ENCODE peak calls at places on chromosomes 2 and 18, in six cellular contexts. One of them, this sample, is unnamed.

GRCh38 chr18:70249118-70249517 is 39.7 kb upstream of the SOCS6 start:
- DNase-seq in uterus: no peak
- DNase-seq in neural progenitor cell: no peak
- DNase-seq in psoas muscle: no peak
- DNase-seq in astrocyte of the spinal cord: peak; percentile 18
- DNase-seq in IMR-90: peak; percentile 61
- DNase-seq in this sample: no peak

GRCh38 chr18:47944972-47945843 is 14.7 kb upstream of the SMAD2 start:
- DNase-seq in uterus: no peak
- DNase-seq in neural progenitor cell: no peak
- DNase-seq in psoas muscle: no peak
- DNase-seq in astrocyte of the spinal cord: peak; percentile 51
- DNase-seq in IMR-90: peak; percentile 25
- DNase-seq in this sample: no peak

GRCh38 chr18:70127307-70127828 is 78.1 kb downstream of the RTTN start:
- DNase-seq in uterus: no peak
- DNase-seq in neural progenitor cell: no peak
- DNase-seq in psoas muscle: no peak
- DNase-seq in astrocyte of the spinal cord: no peak
- DNase-seq in IMR-90: no peak
- DNase-seq in this sample: no peak

GRCh38 chr2:227890495-227891079 is 19.2 kb downstream of the DAW1 start:
- DNase-seq in uterus: no peak
- DNase-seq in neural progenitor cell: peak; percentile 69
- DNase-seq in psoas muscle: no peak
- DNase-seq in astrocyte of the spinal cord: peak; percentile 68
- DNase-seq in IMR-90: peak; percentile 61
- DNase-seq in this sample: peak; percentile 44

GRCh38 chr2:84631047-84631446 is 114.7 kb downstream of the DNAH6 start:
- DNase-seq in uterus: no peak
- DNase-seq in neural progenitor cell: peak; percentile 38
- DNase-seq in psoas muscle: no peak
- DNase-seq in astrocyte of the spinal cord: peak; percentile 48
- DNase-seq in IMR-90: peak; percentile 53
- DNase-seq in this sample: peak; percentile 10

GRCh38 chr2:69830045-69830905 is 815 bp downstream of the GMCL1 start:
- DNase-seq in uterus: no peak
- DNase-seq in neural progenitor cell: peak; percentile 61
- DNase-seq in psoas muscle: peak; percentile 65
- DNase-seq in astrocyte of the spinal cord: peak; percentile 23
- DNase-seq in IMR-90: no peak
- DNase-seq in this sample: peak; percentile 26

GRCh38 chr2:193895226-193895625 is 1700.5 kb upstream of the TMEFF2 start:
- DNase-seq in uterus: no peak
- DNase-seq in neural progenitor cell: no peak
- DNase-seq in psoas muscle: no peak
- DNase-seq in astrocyte of the spinal cord: peak; percentile 12
- DNase-seq in IMR-90: no peak
- DNase-seq in this sample: no peak

GRCh38 chr2:18445412-18446320 is 114.8 kb downstream of the RDH14 start:
- DNase-seq in uterus: peak; percentile 58
- DNase-seq in neural progenitor cell: no peak
- DNase-seq in psoas muscle: peak; percentile 67
- DNase-seq in astrocyte of the spinal cord: no peak
- DNase-seq in IMR-90: no peak
- DNase-seq in this sample: no peak

GRCh38 chr2:12507295-12507694 is 209.4 kb upstream of the TRIB2 start:
- DNase-seq in uterus: no peak
- DNase-seq in neural progenitor cell: no peak
- DNase-seq in psoas muscle: no peak
- DNase-seq in astrocyte of the spinal cord: peak; percentile 61
- DNase-seq in IMR-90: peak; percentile 80
- DNase-seq in this sample: peak; percentile 86

GRCh38 chr2:68716948-68717661 is 17.5 kb upstream of the ARHGAP25 start:
- DNase-seq in uterus: no peak
- DNase-seq in neural progenitor cell: no peak
- DNase-seq in psoas muscle: no peak
- DNase-seq in astrocyte of the spinal cord: no peak
- DNase-seq in IMR-90: no peak
- DNase-seq in this sample: peak; percentile 61

GRCh38 chr2:151881342-151881741 is 53.1 kb upstream of the ARL5A start:
- DNase-seq in uterus: no peak
- DNase-seq in neural progenitor cell: no peak
- DNase-seq in psoas muscle: no peak
- DNase-seq in astrocyte of the spinal cord: no peak
- DNase-seq in IMR-90: no peak
- DNase-seq in this sample: no peak

GRCh38 chr2:132430895-132431294 is 14.3 kb downstream of the GPR39 start:
- DNase-seq in uterus: no peak
- DNase-seq in neural progenitor cell: no peak
- DNase-seq in psoas muscle: no peak
- DNase-seq in astrocyte of the spinal cord: peak; percentile 21
- DNase-seq in IMR-90: no peak
- DNase-seq in this sample: no peak

GRCh38 chr2:219436491-219436890 is 1.8 kb downstream of the SPEG start:
- DNase-seq in uterus: no peak
- DNase-seq in neural progenitor cell: no peak
- DNase-seq in psoas muscle: peak; percentile 60
- DNase-seq in astrocyte of the spinal cord: no peak
- DNase-seq in IMR-90: no peak
- DNase-seq in this sample: no peak

GRCh38 chr2:104563398-104564024 is 290.4 kb upstream of the POU3F3 start:
- DNase-seq in uterus: no peak
- DNase-seq in neural progenitor cell: no peak
- DNase-seq in psoas muscle: no peak
- DNase-seq in astrocyte of the spinal cord: peak; percentile 7
- DNase-seq in IMR-90: no peak
- DNase-seq in this sample: no peak

GRCh38 chr2:12923907-12924610 is 207.3 kb downstream of the TRIB2 start:
- DNase-seq in uterus: no peak
- DNase-seq in neural progenitor cell: no peak
- DNase-seq in psoas muscle: no peak
- DNase-seq in astrocyte of the spinal cord: peak; percentile 74
- DNase-seq in IMR-90: peak; percentile 71
- DNase-seq in this sample: no peak

GRCh38 chr2:152347076-152347475 is 12.1 kb downstream of the FMNL2 start:
- DNase-seq in uterus: no peak
- DNase-seq in neural progenitor cell: no peak
- DNase-seq in psoas muscle: no peak
- DNase-seq in astrocyte of the spinal cord: peak; percentile 91
- DNase-seq in IMR-90: peak; percentile 74
- DNase-seq in this sample: no peak

DNA sequence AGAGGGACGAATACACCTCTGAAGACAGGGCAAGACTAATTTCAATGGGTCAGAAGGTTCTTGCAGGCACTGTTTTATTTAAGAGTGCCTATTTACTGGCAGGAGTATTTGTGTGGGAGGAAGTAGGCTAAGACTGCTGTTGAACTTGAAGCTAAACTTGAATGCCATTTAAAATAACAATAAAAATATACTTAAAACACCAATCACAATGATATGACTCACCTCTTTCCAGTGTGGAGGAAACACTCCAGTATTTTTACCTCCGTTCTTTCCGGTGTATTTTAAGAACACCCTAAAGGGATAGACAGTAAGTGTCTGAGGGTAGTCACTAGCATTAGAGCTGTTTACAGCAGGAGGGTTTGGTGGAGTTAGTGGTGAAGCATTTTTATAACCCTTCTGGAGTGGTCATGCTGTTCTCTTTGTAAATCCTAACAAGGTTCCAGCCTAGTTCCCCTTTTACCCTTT is 9.6 kb upstream of the HOXD1 start:
- DNase-seq in uterus: no peak
- DNase-seq in neural progenitor cell: no peak
- DNase-seq in psoas muscle: no peak
- DNase-seq in astrocyte of the spinal cord: no peak
- DNase-seq in IMR-90: no peak
- DNase-seq in this sample: no peak
- H3K4me3 ChIP-seq in uterus: peak overlapping the region; percentile 31
- H3K4me3 ChIP-seq in neural progenitor cell: no peak overlapping the region
- H3K4me3 ChIP-seq in psoas muscle: peak overlapping the region; percentile 70
- H3K4me3 ChIP-seq in astrocyte of the spinal cord: no peak overlapping the region
- H3K4me3 ChIP-seq in IMR-90: no peak overlapping the region
- H3K4me3 ChIP-seq in this sample: peak overlapping the region; percentile 58

GRCh38 chr2:174333017-174333501 is 1.7 kb upstream of the SP9 start:
- DNase-seq in uterus: no peak
- DNase-seq in neural progenitor cell: peak; percentile 20
- DNase-seq in psoas muscle: no peak
- DNase-seq in astrocyte of the spinal cord: no peak
- DNase-seq in IMR-90: no peak
- DNase-seq in this sample: no peak
- H3K4me3 ChIP-seq in uterus: no peak overlapping the region
- H3K4me3 ChIP-seq in neural progenitor cell: peak overlapping the region; percentile 37
- H3K4me3 ChIP-seq in psoas muscle: no peak overlapping the region
- H3K4me3 ChIP-seq in astrocyte of the spinal cord: no peak overlapping the region
- H3K4me3 ChIP-seq in IMR-90: no peak overlapping the region
- H3K4me3 ChIP-seq in this sample: no peak overlapping the region

GRCh38 chr18:33440384-33441043 is at the start of gene CCDC178:
- DNase-seq in uterus: peak; percentile 20
- DNase-seq in neural progenitor cell: peak; percentile 82
- DNase-seq in psoas muscle: peak; percentile 50
- DNase-seq in astrocyte of the spinal cord: peak; percentile 26
- DNase-seq in IMR-90: peak; percentile 4
- DNase-seq in this sample: no peak

GRCh38 chr18:33444699-33445098 is 4.2 kb upstream of the CCDC178 start:
- DNase-seq in uterus: no peak
- DNase-seq in neural progenitor cell: no peak
- DNase-seq in psoas muscle: no peak
- DNase-seq in astrocyte of the spinal cord: no peak
- DNase-seq in IMR-90: no peak
- DNase-seq in this sample: no peak

GRCh38 chr18:33440011-33440383 is 524 bp downstream of the CCDC178 start:
- DNase-seq in uterus: peak; percentile 18
- DNase-seq in neural progenitor cell: peak; percentile 83
- DNase-seq in psoas muscle: peak; percentile 61
- DNase-seq in astrocyte of the spinal cord: peak; percentile 79
- DNase-seq in IMR-90: peak; percentile 60
- DNase-seq in this sample: peak; percentile 2
- H3K4me3 ChIP-seq in uterus: peak overlapping the region; percentile 58
- H3K4me3 ChIP-seq in neural progenitor cell: peak overlapping the region; percentile 70
- H3K4me3 ChIP-seq in psoas muscle: no peak overlapping the region
- H3K4me3 ChIP-seq in astrocyte of the spinal cord: peak overlapping the region; percentile 53
- H3K4me3 ChIP-seq in IMR-90: peak overlapping the region; percentile 29
- H3K4me3 ChIP-seq in this sample: no peak overlapping the region

GRCh38 chr18:28176933-28177827 is at the start of gene CDH2:
- DNase-seq in uterus: peak; percentile 20
- DNase-seq in neural progenitor cell: peak; percentile 95
- DNase-seq in psoas muscle: peak; percentile 51
- DNase-seq in astrocyte of the spinal cord: peak; percentile 96
- DNase-seq in IMR-90: peak; percentile 85
- DNase-seq in this sample: peak; percentile 79
- H3K4me3 ChIP-seq in uterus: peak within 1 kb of the TSS; percentile 52
- H3K4me3 ChIP-seq in neural progenitor cell: peak within 1 kb of the TSS; percentile 94
- H3K4me3 ChIP-seq in psoas muscle: peak within 1 kb of the TSS; percentile 71
- H3K4me3 ChIP-seq in astrocyte of the spinal cord: peak within 1 kb of the TSS; percentile 80
- H3K4me3 ChIP-seq in IMR-90: peak within 1 kb of the TSS; percentile 99
- H3K4me3 ChIP-seq in this sample: peak within 1 kb of the TSS; percentile 68

DNA sequence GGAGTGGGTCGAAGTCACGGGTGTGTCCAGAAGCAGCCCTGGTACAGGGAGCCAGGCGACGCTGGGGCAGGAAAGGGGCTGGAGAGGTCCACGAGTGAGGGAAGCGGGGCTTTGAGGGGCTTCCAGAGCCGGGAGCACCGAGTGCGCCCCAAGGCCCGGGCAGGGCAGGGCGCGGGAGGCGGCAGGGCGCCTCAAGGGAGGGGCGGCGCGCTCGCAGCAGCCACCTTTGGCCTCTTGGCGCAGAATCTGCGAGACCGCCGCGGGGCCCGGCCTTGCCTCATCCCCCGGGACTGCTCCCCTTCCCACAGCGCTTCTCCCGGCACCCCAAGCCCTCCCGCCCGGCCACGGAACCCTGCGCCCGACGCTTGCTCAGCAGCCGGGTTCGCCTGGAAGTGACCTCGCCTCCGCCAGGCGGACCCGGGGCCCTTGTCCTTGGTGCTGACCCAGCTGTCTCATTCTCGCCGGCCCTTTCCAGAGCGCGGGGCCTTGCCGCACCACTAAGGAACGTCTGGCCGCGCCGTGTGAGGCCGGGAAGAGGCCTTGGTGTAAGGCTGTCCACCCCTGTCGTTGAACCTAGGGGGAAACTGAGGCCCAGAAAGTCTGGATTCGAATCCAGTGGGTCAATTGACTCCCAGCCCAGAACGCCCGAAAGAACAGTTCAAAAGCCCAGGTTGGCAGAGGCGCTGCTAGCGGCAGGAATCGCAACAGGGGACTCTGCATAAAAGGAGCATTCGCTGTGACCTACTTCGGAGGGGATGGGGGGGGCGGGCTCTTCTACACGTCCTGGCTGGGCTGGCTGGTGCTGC is 584 bp upstream of the DNER start:
- DNase-seq in uterus: peak; percentile 22
- DNase-seq in neural progenitor cell: peak; percentile 89
- DNase-seq in psoas muscle: peak; percentile 53
- DNase-seq in astrocyte of the spinal cord: peak; percentile 79
- DNase-seq in IMR-90: peak; percentile 55
- DNase-seq in this sample: no peak
- H3K4me3 ChIP-seq in uterus: peak overlapping the region; percentile 16
- H3K4me3 ChIP-seq in neural progenitor cell: peak overlapping the region; percentile 80
- H3K4me3 ChIP-seq in psoas muscle: peak overlapping the region; percentile 56
- H3K4me3 ChIP-seq in astrocyte of the spinal cord: peak overlapping the region; percentile 52
- H3K4me3 ChIP-seq in IMR-90: peak overlapping the region; percentile 21
- H3K4me3 ChIP-seq in this sample: peak overlapping the region; percentile 46